ENCODE peak calls at places on chromosomes 5 and 9, in seven cellular contexts. One of them, this sample, is unnamed.

GRCh38 chr9:83583151-83584014 is 39.6 kb upstream of the IDNK start:
- DNase-seq in IMR-90: peak
- DNase-seq in A673: peak
- DNase-seq in psoas muscle: no peak
- DNase-seq in upper lobe of left lung: no peak
- DNase-seq in Peyer's patch: no peak
- DNase-seq in H9: peak
- DNase-seq in this sample: no peak

GRCh38 chr9:120663950-120664349 is 50.3 kb downstream of the MEGF9 start:
- DNase-seq in IMR-90: no peak
- DNase-seq in A673: no peak
- DNase-seq in psoas muscle: no peak
- DNase-seq in upper lobe of left lung: no peak
- DNase-seq in Peyer's patch: no peak
- DNase-seq in H9: no peak
- DNase-seq in this sample: no peak

GRCh38 chr9:73183917-73184861 is 32.5 kb downstream of the ANXA1 start:
- DNase-seq in IMR-90: peak
- DNase-seq in A673: peak
- DNase-seq in psoas muscle: no peak
- DNase-seq in upper lobe of left lung: no peak
- DNase-seq in Peyer's patch: no peak
- DNase-seq in H9: no peak
- DNase-seq in this sample: no peak

GRCh38 chr5:2007906-2008437 is 125.2 kb upstream of the IRX4 start:
- DNase-seq in IMR-90: no peak
- DNase-seq in A673: no peak
- DNase-seq in psoas muscle: peak
- DNase-seq in upper lobe of left lung: peak
- DNase-seq in Peyer's patch: no peak
- DNase-seq in H9: no peak
- DNase-seq in this sample: no peak

GRCh38 chr5:173984218-173984617 is 4.8 kb upstream of the C5orf47 start:
- DNase-seq in IMR-90: peak
- DNase-seq in A673: no peak
- DNase-seq in psoas muscle: no peak
- DNase-seq in upper lobe of left lung: no peak
- DNase-seq in Peyer's patch: no peak
- DNase-seq in H9: peak
- DNase-seq in this sample: no peak

GRCh38 chr5:66306105-66306843 is 162.2 kb downstream of the SREK1 start:
- DNase-seq in IMR-90: peak
- DNase-seq in A673: peak
- DNase-seq in psoas muscle: no peak
- DNase-seq in upper lobe of left lung: no peak
- DNase-seq in Peyer's patch: no peak
- DNase-seq in H9: peak
- DNase-seq in this sample: no peak

GRCh38 chr5:6712136-6712581 is 1.1 kb upstream of the TENT4A start:
- DNase-seq in IMR-90: peak
- DNase-seq in A673: peak
- DNase-seq in psoas muscle: peak
- DNase-seq in upper lobe of left lung: peak
- DNase-seq in Peyer's patch: peak
- DNase-seq in H9: peak
- DNase-seq in this sample: peak

GRCh38 chr5:72817639-72818266 is 1.3 kb downstream of the TNPO1 start:
- DNase-seq in IMR-90: no peak
- DNase-seq in A673: no peak
- DNase-seq in psoas muscle: no peak
- DNase-seq in upper lobe of left lung: no peak
- DNase-seq in Peyer's patch: no peak
- DNase-seq in H9: no peak
- DNase-seq in this sample: no peak

GRCh38 chr5:6785861-6786180 is 72.6 kb downstream of the TENT4A start:
- DNase-seq in IMR-90: no peak
- DNase-seq in A673: no peak
- DNase-seq in psoas muscle: no peak
- DNase-seq in upper lobe of left lung: no peak
- DNase-seq in Peyer's patch: no peak
- DNase-seq in H9: no peak
- DNase-seq in this sample: no peak

GRCh38 chr9:76162751-76163500 is 231.3 kb downstream of the RFK start:
- DNase-seq in IMR-90: peak
- DNase-seq in A673: no peak
- DNase-seq in psoas muscle: peak
- DNase-seq in upper lobe of left lung: peak
- DNase-seq in Peyer's patch: no peak
- DNase-seq in H9: peak
- DNase-seq in this sample: no peak

GRCh38 chr9:94801685-94802084 is 75.2 kb downstream of the AOPEP start:
- DNase-seq in IMR-90: peak
- DNase-seq in A673: no peak
- DNase-seq in psoas muscle: no peak
- DNase-seq in upper lobe of left lung: no peak
- DNase-seq in Peyer's patch: no peak
- DNase-seq in H9: no peak
- DNase-seq in this sample: no peak

GRCh38 chr9:114153761-114154596 is 1.4 kb upstream of the COL27A1 start:
- DNase-seq in IMR-90: peak
- DNase-seq in A673: peak
- DNase-seq in psoas muscle: no peak
- DNase-seq in upper lobe of left lung: peak
- DNase-seq in Peyer's patch: no peak
- DNase-seq in H9: peak
- DNase-seq in this sample: no peak

GRCh38 chr9:117929873-117930272 is 225.7 kb downstream of the TLR4 start:
- DNase-seq in IMR-90: no peak
- DNase-seq in A673: no peak
- DNase-seq in psoas muscle: no peak
- DNase-seq in upper lobe of left lung: no peak
- DNase-seq in Peyer's patch: no peak
- DNase-seq in H9: no peak
- DNase-seq in this sample: no peak

GRCh38 chr9:94680621-94681020 is 41.3 kb upstream of the FBP1 start:
- DNase-seq in IMR-90: no peak
- DNase-seq in A673: no peak
- DNase-seq in psoas muscle: no peak
- DNase-seq in upper lobe of left lung: no peak
- DNase-seq in Peyer's patch: no peak
- DNase-seq in H9: no peak
- DNase-seq in this sample: no peak

GRCh38 chr9:5089737-5090136 is 95.7 kb downstream of the INSL6 start:
- DNase-seq in IMR-90: no peak
- DNase-seq in A673: no peak
- DNase-seq in psoas muscle: no peak
- DNase-seq in upper lobe of left lung: no peak
- DNase-seq in Peyer's patch: no peak
- DNase-seq in H9: no peak
- DNase-seq in this sample: no peak

GRCh38 chr9:4665357-4665756 is 923 bp downstream of the SPATA6L start:
- DNase-seq in IMR-90: peak
- DNase-seq in A673: peak
- DNase-seq in psoas muscle: no peak
- DNase-seq in upper lobe of left lung: no peak
- DNase-seq in Peyer's patch: no peak
- DNase-seq in H9: no peak
- DNase-seq in this sample: no peak

GRCh38 chr5:52725781-52726180 is 61.9 kb upstream of the ITGA1 start:
- DNase-seq in IMR-90: no peak
- DNase-seq in A673: no peak
- DNase-seq in psoas muscle: peak
- DNase-seq in upper lobe of left lung: no peak
- DNase-seq in Peyer's patch: no peak
- DNase-seq in H9: no peak
- DNase-seq in this sample: peak

GRCh38 chr5:28065664-28066063 is 1027.3 kb upstream of the CDH9 start:
- DNase-seq in IMR-90: no peak
- DNase-seq in A673: no peak
- DNase-seq in psoas muscle: no peak
- DNase-seq in upper lobe of left lung: no peak
- DNase-seq in Peyer's patch: no peak
- DNase-seq in H9: no peak
- DNase-seq in this sample: no peak

GRCh38 chr5:139415221-139415861 is 11.5 kb upstream of the SPATA24 start:
- DNase-seq in IMR-90: no peak
- DNase-seq in A673: no peak
- DNase-seq in psoas muscle: peak
- DNase-seq in upper lobe of left lung: no peak
- DNase-seq in Peyer's patch: no peak
- DNase-seq in H9: no peak
- DNase-seq in this sample: no peak

GRCh38 chr5:78642701-78643100 is 5.9 kb downstream of the LHFPL2 start:
- DNase-seq in IMR-90: no peak
- DNase-seq in A673: no peak
- DNase-seq in psoas muscle: no peak
- DNase-seq in upper lobe of left lung: no peak
- DNase-seq in Peyer's patch: no peak
- DNase-seq in H9: no peak
- DNase-seq in this sample: no peak

GRCh38 chr5:16866795-16867584 is 69.1 kb downstream of the MYO10 start:
- DNase-seq in IMR-90: peak
- DNase-seq in A673: peak
- DNase-seq in psoas muscle: no peak
- DNase-seq in upper lobe of left lung: peak
- DNase-seq in Peyer's patch: peak
- DNase-seq in H9: peak
- DNase-seq in this sample: no peak

GRCh38 chr9:4297795-4298254 is 2.0 kb downstream of the GLIS3 start:
- DNase-seq in IMR-90: peak
- DNase-seq in A673: peak
- DNase-seq in psoas muscle: peak
- DNase-seq in upper lobe of left lung: peak
- DNase-seq in Peyer's patch: peak
- DNase-seq in H9: peak
- DNase-seq in this sample: peak

DNA sequence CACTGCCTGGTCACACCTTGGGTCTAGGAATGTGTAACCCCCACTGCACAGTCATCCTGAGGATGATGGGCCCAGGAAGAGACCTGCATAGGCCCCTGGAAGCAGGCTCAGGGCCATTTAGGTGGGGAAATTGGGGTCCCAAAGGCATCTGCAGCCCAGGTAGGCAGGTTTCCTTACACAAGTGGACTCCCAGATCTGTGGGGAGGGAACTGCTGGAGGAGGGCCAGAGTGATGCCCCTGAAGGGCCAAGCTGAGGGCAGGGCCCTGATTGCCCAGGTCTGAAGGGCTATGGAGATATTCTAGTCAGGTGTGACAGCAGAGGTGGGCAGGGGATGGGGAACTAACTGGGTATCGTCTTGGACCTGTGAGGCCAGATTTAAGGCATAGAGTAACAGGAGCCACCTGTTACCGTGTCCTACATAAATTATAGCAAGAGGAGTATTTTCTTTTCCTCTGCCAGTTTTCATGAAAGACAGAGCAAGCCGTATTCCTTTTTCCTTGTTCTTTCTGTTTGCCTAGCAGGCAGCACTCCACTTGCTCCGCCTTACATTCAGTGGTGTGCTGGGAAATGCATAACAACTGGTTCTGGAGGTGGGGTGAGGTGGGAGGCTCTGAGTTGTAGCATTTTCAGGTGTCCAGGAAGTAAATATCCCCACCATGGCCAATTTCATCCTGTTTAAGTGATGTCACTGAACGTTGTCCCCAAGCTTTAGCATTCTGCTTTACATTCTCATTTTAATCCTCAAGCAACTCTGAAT is 41.3 kb downstream of the PPARGC1B start:
- DNase-seq in IMR-90: no peak
- DNase-seq in A673: no peak
- DNase-seq in psoas muscle: no peak
- DNase-seq in upper lobe of left lung: no peak
- DNase-seq in Peyer's patch: no peak
- DNase-seq in H9: no peak
- DNase-seq in this sample: no peak
- H3K27ac ChIP-seq in IMR-90: no peak
- H3K27ac ChIP-seq in A673: no peak
- H3K27ac ChIP-seq in psoas muscle: peak
- H3K27ac ChIP-seq in upper lobe of left lung: peak
- H3K27ac ChIP-seq in Peyer's patch: no peak
- H3K27ac ChIP-seq in H9: no peak
- H3K27ac ChIP-seq in this sample: no peak

DNA sequence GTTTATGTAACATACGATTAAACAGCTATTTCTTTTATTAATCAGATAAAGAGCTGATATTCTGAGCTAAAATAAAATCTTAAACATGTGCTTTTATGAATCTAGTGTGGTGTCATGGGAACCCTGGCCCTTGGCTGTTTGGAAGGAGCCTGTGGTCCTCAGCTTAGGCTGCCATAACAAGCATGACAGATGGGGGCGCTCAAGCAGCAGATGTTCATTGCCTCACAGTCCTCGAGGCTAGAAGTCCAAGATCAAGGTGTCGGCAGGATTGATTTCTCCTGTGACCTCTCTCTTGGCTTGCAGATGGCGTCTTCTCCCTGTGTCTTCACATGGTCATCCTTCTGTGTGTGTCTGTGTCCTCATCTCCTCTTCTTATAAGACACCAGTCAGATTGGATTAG is 448.2 kb downstream of the GADD45G start:
- DNase-seq in IMR-90: no peak
- DNase-seq in A673: peak
- DNase-seq in psoas muscle: no peak
- DNase-seq in upper lobe of left lung: no peak
- DNase-seq in Peyer's patch: no peak
- DNase-seq in H9: peak
- DNase-seq in this sample: no peak
- TF ChIP-seq CTCF in IMR-90: no peak
- TF ChIP-seq CTCF in A673: peak
- TF ChIP-seq CTCF in psoas muscle: no peak
- TF ChIP-seq CTCF in upper lobe of left lung: no peak
- TF ChIP-seq CTCF in Peyer's patch: no peak
- TF ChIP-seq CTCF in H9: peak
- TF ChIP-seq CTCF in this sample: no peak

GRCh38 chr5:131377785-131378325 is 114.0 kb downstream of the CDC42SE2 start:
- DNase-seq in IMR-90: peak
- DNase-seq in A673: peak
- DNase-seq in psoas muscle: no peak
- DNase-seq in upper lobe of left lung: no peak
- DNase-seq in Peyer's patch: no peak
- DNase-seq in H9: no peak
- DNase-seq in this sample: no peak
- H3K27ac ChIP-seq in IMR-90: no peak
- H3K27ac ChIP-seq in A673: peak
- H3K27ac ChIP-seq in psoas muscle: no peak
- H3K27ac ChIP-seq in upper lobe of left lung: no peak
- H3K27ac ChIP-seq in Peyer's patch: peak
- H3K27ac ChIP-seq in H9: no peak
- H3K27ac ChIP-seq in this sample: peak

GRCh38 chr9:93233033-93233432 is 49.1 kb downstream of the WNK2 start:
- DNase-seq in IMR-90: no peak
- DNase-seq in A673: no peak
- DNase-seq in psoas muscle: no peak
- DNase-seq in upper lobe of left lung: no peak
- DNase-seq in Peyer's patch: no peak
- DNase-seq in H9: no peak
- DNase-seq in this sample: no peak
- TF ChIP-seq CTCF in IMR-90: no peak
- TF ChIP-seq CTCF in A673: no peak
- TF ChIP-seq CTCF in psoas muscle: no peak
- TF ChIP-seq CTCF in upper lobe of left lung: no peak
- TF ChIP-seq CTCF in Peyer's patch: no peak
- TF ChIP-seq CTCF in H9: no peak
- TF ChIP-seq CTCF in this sample: no peak